ENCODE peak calls at places on chromosomes 6 and 20, in nine cellular contexts. Q is astrocyte; F is CD4-positive, alpha-beta memory T cell; E is tibial nerve; X is right cardiac atrium; T is upper lobe of right lung; N is HepG2; J is SJCRH30; U is psoas muscle. W is an unnamed sample.

GRCh38 chr6:108937170-108937569 is 88.9 kb downstream of the ARMC2 start:
- DNase-seq in Q (no peak), F (no peak), E (no peak), X (no peak), T (no peak), N (no peak), J (no peak), U (no peak), W (no peak)

GRCh38 chr6:40997256-40997957 is 41.6 kb downstream of the UNC5CL start:
- DNase-seq in Q (peak; percentile 78), F (no peak), E (no peak), X (no peak), T (no peak), N (peak; percentile 95), J (no peak), U (no peak), W (no peak)

GRCh38 chr6:117264487-117265424 is 602 bp upstream of the VGLL2 start:
- DNase-seq in Q (peak; percentile 6), F (no peak), E (no peak), X (no peak), T (no peak), N (no peak), J (peak; percentile 29), U (no peak), W (no peak)

GRCh38 chr6:121596441-121596840 is 161.0 kb downstream of the GJA1 start:
- DNase-seq in Q (no peak), F (no peak), E (no peak), X (no peak), T (no peak), N (no peak), J (no peak), U (no peak), W (no peak)

GRCh38 chr6:30888472-30889137 is 4.3 kb downstream of the DDR1 start:
- DNase-seq in Q (peak; percentile 47), F (no peak), E (no peak), X (no peak), T (peak; percentile 50), N (no peak), J (no peak), U (no peak), W (no peak)

GRCh38 chr6:51398064-51398740 is 579.5 kb downstream of the TFAP2B start:
- DNase-seq in Q (peak; percentile 9), F (no peak), E (no peak), X (no peak), T (peak; percentile 61), N (no peak), J (no peak), U (no peak), W (peak; percentile 8)

GRCh38 chr6:18477301-18477941 is 90.3 kb downstream of the RNF144B start:
- DNase-seq in Q (peak; percentile 39), F (no peak), E (no peak), X (no peak), T (no peak), N (no peak), J (no peak), U (no peak), W (no peak)

GRCh38 chr20:20413801-20414200 is 45.9 kb downstream of the INSM1 start:
- DNase-seq in Q (peak; percentile 5), F (no peak), E (no peak), X (no peak), T (no peak), N (no peak), J (no peak), U (no peak), W (no peak)

GRCh38 chr6:151391471-151392428 is at the start of gene ZBTB2:
- DNase-seq in Q (peak; percentile 79), F (peak; percentile 70), E (peak; percentile 61), X (peak; percentile 75), T (peak; percentile 88), N (peak; percentile 83), J (peak; percentile 82), U (peak; percentile 90), W (no peak)

GRCh38 chr20:17637413-17637780 is 44.6 kb downstream of the RRBP1 start:
- DNase-seq in Q (no peak), F (no peak), E (no peak), X (no peak), T (no peak), N (no peak), J (no peak), U (no peak), W (no peak)

GRCh38 chr6:152195896-152196295 is 388.4 kb downstream of the ESR1 start:
- DNase-seq in Q (no peak), F (no peak), E (no peak), X (no peak), T (no peak), N (no peak), J (no peak), U (no peak), W (no peak)

GRCh38 chr6:27407153-27407814 is 18.7 kb downstream of the ZNF391 start:
- DNase-seq in Q (no peak), F (no peak), E (no peak), X (no peak), T (no peak), N (no peak), J (no peak), U (no peak), W (no peak)

GRCh38 chr6:44727651-44728630 is 340.4 kb downstream of the CDC5L start:
- DNase-seq in Q (no peak), F (no peak), E (no peak), X (no peak), T (no peak), N (no peak), J (no peak), U (no peak), W (no peak)

GRCh38 chr6:71284785-71285184 is 3.8 kb upstream of the OGFRL1 start:
- DNase-seq in Q (no peak), F (no peak), E (no peak), X (no peak), T (no peak), N (no peak), J (no peak), U (no peak), W (peak; percentile 39)

GRCh38 chr6:27545271-27546046 is 72.6 kb upstream of the ZNF184 start:
- DNase-seq in Q (peak; percentile 73), F (no peak), E (no peak), X (no peak), T (no peak), N (peak; percentile 90), J (no peak), U (no peak), W (peak; percentile 63)

GRCh38 chr20:45008521-45009049 is 42.3 kb downstream of the STK4 start:
- DNase-seq in Q (peak; percentile 73), F (no peak), E (no peak), X (no peak), T (no peak), N (no peak), J (no peak), U (no peak), W (no peak)

GRCh38 chr6:5439749-5440148 is 178.4 kb downstream of the FARS2 start:
- DNase-seq in Q (no peak), F (no peak), E (no peak), X (no peak), T (no peak), N (peak; percentile 46), J (no peak), U (no peak), W (no peak)
- H3K27ac ChIP-seq in Q (no peak overlapping the region), F (no peak overlapping the region), E (no peak overlapping the region), X (no peak overlapping the region), T (no peak overlapping the region), N (no peak overlapping the region), J (no peak overlapping the region), U (no peak overlapping the region), W (no peak overlapping the region)

GRCh38 chr20:50092436-50092835 is 20.5 kb downstream of the UBE2V1 start:
- DNase-seq in Q (no peak), F (no peak), E (no peak), X (no peak), T (no peak), N (no peak), J (no peak), U (no peak), W (no peak)

GRCh38 chr20:50095476-50096078 is 17.4 kb downstream of the UBE2V1 start:
- DNase-seq in Q (no peak), F (no peak), E (no peak), X (no peak), T (no peak), N (no peak), J (no peak), U (no peak), W (no peak)

GRCh38 chr20:50096237-50096636 is 16.7 kb downstream of the UBE2V1 start:
- DNase-seq in Q (no peak), F (no peak), E (no peak), X (no peak), T (no peak), N (no peak), J (no peak), U (no peak), W (no peak)

GRCh38 chr20:50093240-50093639 is 19.7 kb downstream of the UBE2V1 start:
- DNase-seq in Q (no peak), F (no peak), E (no peak), X (no peak), T (no peak), N (no peak), J (no peak), U (no peak), W (no peak)

DNA sequence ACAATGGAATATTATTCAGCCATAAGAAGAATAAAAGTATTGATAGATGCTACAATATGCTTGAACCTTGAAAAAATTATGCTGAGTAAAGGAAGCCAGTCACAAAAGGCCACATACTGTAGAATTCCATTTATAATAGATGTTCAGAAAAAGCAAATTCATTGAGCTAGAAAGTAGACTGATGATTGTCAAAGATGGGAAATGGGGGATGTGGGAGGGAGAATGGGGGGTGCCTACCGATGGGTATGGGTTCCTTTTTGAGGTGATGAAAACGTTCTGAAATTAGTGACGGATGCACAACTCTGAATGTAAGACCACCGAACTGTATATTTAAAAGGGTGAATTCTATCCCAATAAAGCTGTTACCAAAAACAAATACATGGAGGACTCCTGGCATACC is 18.4 kb downstream of the UBE2V1 start:
- DNase-seq in Q (no peak), F (no peak), E (no peak), X (no peak), T (no peak), N (no peak), J (no peak), U (no peak), W (no peak)
- H3K27ac ChIP-seq in Q (no peak overlapping the region), F (no peak overlapping the region), E (no peak overlapping the region), X (no peak overlapping the region), T (no peak overlapping the region), N (no peak overlapping the region), J (no peak overlapping the region), U (no peak overlapping the region), W (no peak overlapping the region)

GRCh38 chr6:32980488-32981038 is 12.2 kb downstream of the BRD2 start:
- DNase-seq in Q (no peak), F (no peak), E (no peak), X (no peak), T (no peak), N (no peak), J (no peak), U (no peak), W (no peak)
- H3K27ac ChIP-seq in Q (no peak overlapping the region), F (no peak overlapping the region), E (peak overlapping the region; percentile 2), X (no peak overlapping the region), T (no peak overlapping the region), N (no peak overlapping the region), J (no peak overlapping the region), U (peak overlapping the region; percentile 32), W (no peak overlapping the region)

DNA sequence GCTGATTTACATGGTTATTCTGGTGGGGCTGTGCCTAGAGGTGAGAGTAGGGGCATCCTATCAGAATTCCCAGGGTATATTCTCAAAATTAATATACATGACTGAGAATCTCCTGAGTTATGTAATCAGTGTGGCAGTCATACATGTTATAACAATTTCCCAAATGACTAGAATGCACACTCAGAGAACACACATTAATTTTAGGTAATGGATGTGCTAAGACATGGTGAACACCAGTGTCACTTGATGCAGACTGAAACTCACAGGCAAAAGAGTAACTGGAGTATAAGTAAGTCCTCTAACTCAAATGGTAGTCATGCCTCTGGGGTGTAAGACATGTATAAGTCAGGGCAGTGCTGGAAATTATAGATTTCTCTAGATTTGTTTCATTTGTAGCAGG is 1198.4 kb upstream of the CITED2 start:
- DNase-seq in Q (no peak), F (no peak), E (no peak), X (no peak), T (no peak), N (no peak), J (no peak), U (no peak), W (no peak)
- H3K27ac ChIP-seq in Q (peak overlapping the region; percentile 79), F (no peak overlapping the region), E (no peak overlapping the region), X (no peak overlapping the region), T (no peak overlapping the region), N (no peak overlapping the region), J (no peak overlapping the region), U (no peak overlapping the region), W (peak overlapping the region; percentile 41)